ENCODE peak calls at places on chromosomes 13 and 19, in eight cellular contexts. G is colonic mucosa; O is fibroblast of the aortic adventitia; P is epithelial cell of esophagus; T is neuronal stem cell; D is naive thymus-derived CD4-positive, alpha-beta T cell; U is GDM1; E is HS-5. C is an unnamed sample.

GRCh38 chr13:24150613-24151012 is 9.9 kb upstream of the SPATA13 start:
- DNase-seq in P (no peak), E (no peak), O (no peak), U (no peak), T (no peak), G (no peak), D (no peak), C (no peak)

GRCh38 chr13:38180670-38181069 is 169.0 kb upstream of the UFM1 start:
- DNase-seq in D (no peak), P (no peak), G (no peak), O (no peak), T (no peak), E (no peak), U (no peak), C (no peak)

GRCh38 chr19:44625531-44626066 is 12.2 kb downstream of the IGSF23 start:
- DNase-seq in P (no peak), O (no peak), G (no peak), D (no peak), T (no peak), U (no peak), E (no peak), C (no peak)

GRCh38 chr13:45374917-45375316 is 33.9 kb upstream of the TPT1 start:
- DNase-seq in P (no peak), G (no peak), U (no peak), D (no peak), E (no peak), T (no peak), O (no peak), C (no peak)

GRCh38 chr13:114109646-114110045 is 22.8 kb downstream of the RASA3 start:
- DNase-seq in U (no peak), E (no peak), D (no peak), G (no peak), T (no peak), O (no peak), P (no peak), C (no peak)

GRCh38 chr19:58387338-58388174 is 487 bp downstream of the RPS5 start:
- DNase-seq in P (no peak), T (no peak), U (no peak), O (no peak), G (no peak), D (no peak), E (no peak), C (peak; percentile 30)

GRCh38 chr13:66809496-66809895 is 420.6 kb downstream of the PCDH9 start:
- DNase-seq in P (no peak), T (no peak), O (no peak), G (no peak), U (no peak), E (no peak), D (no peak), C (no peak)

GRCh38 chr19:52171321-52172169 is at the start of gene ZNF836:
- DNase-seq in P (peak; percentile 87), O (peak; percentile 69), E (peak; percentile 33), D (peak; percentile 88), G (peak; percentile 96), U (peak; percentile 47), T (peak; percentile 67), C (peak; percentile 67)

GRCh38 chr13:27851049-27851448 is 58.8 kb downstream of the GSX1 start:
- DNase-seq in P (peak; percentile 10), G (no peak), U (no peak), D (no peak), T (no peak), E (no peak), O (no peak), C (no peak)

GRCh38 chr19:46069841-46070341 is 29.1 kb upstream of the IGFL4 start:
- DNase-seq in D (no peak), U (no peak), E (peak; percentile 93), T (no peak), G (no peak), O (peak; percentile 98), P (peak; percentile 94), C (no peak)

GRCh38 chr19:36972594-36972993 is 56.5 kb downstream of the ZNF568 start:
- DNase-seq in P (no peak), D (no peak), T (no peak), E (no peak), O (no peak), U (no peak), G (no peak), C (no peak)

GRCh38 chr13:90968510-90968909 is 379.0 kb upstream of the MIR17HG start:
- DNase-seq in E (no peak), T (peak; percentile 5), P (peak; percentile 50), U (no peak), D (no peak), O (no peak), G (no peak), C (peak; percentile 32)

GRCh38 chr13:51793570-51794273 is 10.2 kb downstream of the DHRS12 start:
- DNase-seq in D (no peak), T (no peak), U (peak; percentile 96), O (peak; percentile 81), E (no peak), G (no peak), P (peak; percentile 90), C (peak; percentile 97)

GRCh38 chr13:46668302-46668720 is 115.3 kb downstream of the LRCH1 start:
- DNase-seq in E (peak; percentile 42), D (no peak), P (peak; percentile 48), T (no peak), G (peak; percentile 44), U (peak; percentile 92), O (peak; percentile 96), C (no peak)

GRCh38 chr13:31409678-31410356 is 210.0 kb downstream of the B3GLCT start:
- DNase-seq in G (peak; percentile 28), E (no peak), U (no peak), P (peak; percentile 67), O (peak; percentile 16), T (no peak), D (no peak), C (no peak)

GRCh38 chr13:83248751-83249150 is 633.5 kb downstream of the SLITRK1 start:
- DNase-seq in E (no peak), U (no peak), D (no peak), G (no peak), P (peak; percentile 14), T (no peak), O (peak; percentile 13), C (no peak)

GRCh38 chr19:7492142-7493055 is 3.6 kb upstream of the PEX11G start:
- DNase-seq in T (no peak), U (no peak), O (no peak), G (no peak), E (peak; percentile 37), P (peak; percentile 74), D (no peak), C (peak; percentile 45)

GRCh38 chr13:75637101-75637774 is 1.1 kb downstream of the LMO7 start:
- DNase-seq in G (no peak), E (no peak), P (no peak), T (no peak), D (no peak), U (no peak), O (no peak), C (no peak)

GRCh38 chr19:2476451-2477140 is 669 bp downstream of the GADD45B start:
- DNase-seq in D (peak; percentile 67), G (peak; percentile 73), E (no peak), T (no peak), U (no peak), P (peak; percentile 44), O (peak; percentile 64), C (peak; percentile 46)

GRCh38 chr13:85601526-85601925 is 197.7 kb downstream of the SLITRK6 start:
- DNase-seq in T (no peak), P (peak; percentile 25), O (no peak), G (no peak), D (no peak), U (no peak), E (no peak), C (no peak)

GRCh38 chr13:98169331-98169730 is 7.7 kb downstream of the RNF113B start:
- DNase-seq in P (no peak), O (no peak), G (no peak), T (no peak), E (no peak), U (no peak), D (no peak), C (no peak)

GRCh38 chr13:39273953-39274352 is 235.7 kb downstream of the NHLRC3 start:
- DNase-seq in G (peak; percentile 27), O (peak; percentile 38), U (no peak), D (no peak), T (no peak), P (peak; percentile 49), E (no peak), C (peak; percentile 30)

GRCh38 chr19:48501961-48502719 is 9.5 kb downstream of the LMTK3 start:
- DNase-seq in P (peak; percentile 99), O (no peak), D (peak; percentile 75), T (peak; percentile 96), E (no peak), G (peak; percentile 89), U (peak; percentile 96), C (peak; percentile 98)

GRCh38 chr19:48695743-48696352 is at the start of gene FUT2:
- DNase-seq in E (no peak), P (peak; percentile 55), G (peak; percentile 94), D (no peak), T (no peak), U (no peak), O (no peak), C (no peak)

GRCh38 chr13:41645313-41645712 is 188.0 kb downstream of the RGCC start:
- DNase-seq in G (no peak), E (peak; percentile 51), O (peak; percentile 88), T (no peak), U (no peak), P (peak; percentile 56), D (no peak), C (no peak)

GRCh38 chr19:1251233-1251502 is 2.8 kb downstream of the MIDN start:
- DNase-seq in E (no peak), D (peak; percentile 70), G (peak; percentile 81), O (peak; percentile 63), U (no peak), P (peak; percentile 64), T (no peak), C (peak; percentile 86)

GRCh38 chr19:54422136-54422535 is 6.9 kb downstream of the TTYH1 start:
- DNase-seq in O (no peak), P (no peak), U (no peak), G (no peak), E (no peak), T (no peak), D (no peak), C (no peak)

GRCh38 chr13:35210234-35210633 is 266.3 kb downstream of the MAB21L1 start:
- DNase-seq in G (no peak), P (peak; percentile 30), U (no peak), D (no peak), O (peak; percentile 45), E (no peak), T (no peak), C (no peak)

GRCh38 chr13:98775386-98775785 is 22.9 kb upstream of the SLC15A1 start:
- DNase-seq in U (no peak), D (no peak), P (no peak), G (no peak), T (no peak), O (no peak), E (no peak), C (no peak)

GRCh38 chr19:3699071-3699740 is 1.1 kb downstream of the PIP5K1C start:
- DNase-seq in T (no peak), E (peak; percentile 29), G (peak; percentile 48), D (peak; percentile 37), P (peak; percentile 39), O (peak; percentile 47), U (no peak), C (peak; percentile 61)

GRCh38 chr13:28137556-28137955 is 789 bp upstream of the PAN3 start:
- DNase-seq in G (peak; percentile 37), P (no peak), U (peak; percentile 51), D (no peak), T (no peak), O (peak; percentile 25), E (no peak), C (no peak)

C was measured in KBM-7.